ENCODE peak calls at places on chromosomes 7 and 10, in ten cellular contexts. B is activated CD8-positive, alpha-beta T cell treated with anti-CD3 and anti-CD28 coated beads, Interleukin-2, amount 10 ng/mL, durations not matched to agents 7 days and 5 days; K is NCI-H2081; L is kidney tubule cell; T is IMR-90; F is NCI-H1417; X is T-helper 9 cell; Q is endothelial cell; W is DND-41; N is NCI-H748 treated with DMSO at 0.1 percent for 48 hours. Y is an unnamed sample.

GRCh38 chr10:80539421-80539999 is 1.8 kb downstream of the SH2D4B start:
- DNase-seq in W (no peak), L (no peak), X (no peak), Q (no peak), F (peak), K (no peak), N (no peak), T (no peak), B (no peak), Y (peak)

GRCh38 chr10:88332526-88333265 is 250.4 kb downstream of the RNLS start:
- DNase-seq in W (no peak), T (no peak), L (no peak), X (no peak), K (no peak), F (no peak), Q (no peak), B (no peak), N (no peak), Y (no peak)

GRCh38 chr7:104231054-104232046 is 23.5 kb upstream of the ORC5 start:
- DNase-seq in X (peak), N (no peak), K (peak), B (peak), T (peak), L (peak), W (peak), Q (peak), F (peak), Y (no peak)

GRCh38 chr10:73875139-73875475 is 752 bp upstream of the CAMK2G start:
- DNase-seq in F (no peak), N (no peak), K (no peak), T (no peak), X (no peak), W (peak), Q (no peak), L (no peak), B (peak), Y (no peak)

GRCh38 chr10:89425000-89425399 is 10.6 kb downstream of the IFIT5 start:
- DNase-seq in X (no peak), T (no peak), K (no peak), B (no peak), N (no peak), L (peak), F (no peak), W (no peak), Q (no peak), Y (no peak)

GRCh38 chr7:147188485-147188884 is 1071.9 kb downstream of the CNTNAP2 start:
- DNase-seq in L (no peak), F (no peak), Q (no peak), T (no peak), B (no peak), X (no peak), N (no peak), W (no peak), K (no peak), Y (no peak)

GRCh38 chr7:150919160-150919559 is 59.0 kb downstream of the KCNH2 start:
- DNase-seq in X (no peak), Q (no peak), W (no peak), T (no peak), L (no peak), F (no peak), K (no peak), B (no peak), N (no peak), Y (no peak)

GRCh38 chr7:105916603-105917002 is 40.2 kb upstream of the ATXN7L1 start:
- DNase-seq in B (no peak), F (no peak), L (no peak), T (peak), N (no peak), K (no peak), Q (no peak), W (no peak), X (no peak), Y (no peak)

GRCh38 chr7:120583835-120584586 is 273.9 kb downstream of the TSPAN12 start:
- DNase-seq in B (no peak), X (no peak), Q (no peak), L (peak), F (no peak), T (peak), W (no peak), K (no peak), N (no peak), Y (no peak)

GRCh38 chr7:1695800-1696454 is 25.9 kb downstream of the ELFN1 start:
- DNase-seq in X (no peak), F (no peak), N (no peak), L (no peak), K (no peak), T (no peak), Q (no peak), B (no peak), W (no peak), Y (no peak)

GRCh38 chr10:23404461-23404980 is 34.4 kb upstream of the OTUD1 start:
- DNase-seq in F (no peak), T (peak), K (no peak), X (no peak), L (no peak), W (no peak), Q (no peak), N (no peak), B (no peak), Y (no peak)

GRCh38 chr10:108566216-108567107 is 1356.8 kb downstream of the XPNPEP1 start:
- DNase-seq in B (no peak), X (no peak), Q (no peak), K (no peak), L (no peak), F (no peak), N (no peak), T (no peak), W (no peak), Y (no peak)

GRCh38 chr7:34060548-34060947 is 155.2 kb downstream of the BMPER start:
- DNase-seq in Q (no peak), T (peak), F (no peak), N (no peak), L (peak), W (no peak), X (no peak), B (no peak), K (no peak), Y (no peak)

GRCh38 chr7:53811555-53812079 is 730.6 kb upstream of the VSTM2A start:
- DNase-seq in F (peak), X (no peak), T (no peak), W (no peak), Q (no peak), K (peak), N (no peak), B (no peak), L (no peak), Y (peak)

GRCh38 chr10:119221201-119221600 is 13.8 kb downstream of the GRK5 start:
- DNase-seq in Q (no peak), L (no peak), K (no peak), N (no peak), W (no peak), T (peak), B (no peak), F (no peak), X (no peak), Y (no peak)

GRCh38 chr7:7816084-7816483 is 97.7 kb upstream of the RPA3 start:
- DNase-seq in K (no peak), L (no peak), B (peak), T (no peak), X (no peak), Q (no peak), F (no peak), N (no peak), W (no peak), Y (no peak)

GRCh38 chr10:116044722-116045374 is 228.2 kb downstream of the GFRA1 start:
- DNase-seq in K (no peak), X (no peak), W (no peak), F (no peak), L (peak), B (no peak), Q (no peak), N (no peak), T (no peak), Y (no peak)

GRCh38 chr10:96608815-96609214 is 22.0 kb upstream of the TM9SF3 start:
- DNase-seq in T (no peak), X (no peak), W (no peak), K (no peak), L (no peak), Q (no peak), B (no peak), F (no peak), N (no peak), Y (no peak)

GRCh38 chr7:112182749-112183148 is 23.4 kb downstream of the DOCK4 start:
- DNase-seq in B (no peak), X (no peak), N (no peak), L (peak), K (no peak), W (no peak), Q (no peak), F (no peak), T (no peak), Y (no peak)

GRCh38 chr7:153130052-153130451 is 370.5 kb downstream of the ACTR3B start:
- DNase-seq in Q (no peak), X (no peak), B (no peak), N (no peak), F (no peak), L (no peak), W (no peak), K (no peak), T (no peak), Y (no peak)

GRCh38 chr7:50292763-50293162 is 11.8 kb upstream of the IKZF1 start:
- DNase-seq in F (no peak), X (no peak), W (no peak), N (no peak), L (no peak), B (no peak), K (no peak), Q (no peak), T (no peak), Y (no peak)

GRCh38 chr7:159177270-159178036 is 32.8 kb upstream of the VIPR2 start:
- DNase-seq in F (no peak), X (no peak), N (no peak), W (no peak), L (no peak), T (no peak), Q (no peak), B (no peak), K (no peak), Y (no peak)

GRCh38 chr7:40133561-40134427 is 628 bp downstream of the MPLKIP start:
- DNase-seq in L (peak), X (no peak), N (peak), B (peak), Q (peak), T (peak), W (no peak), F (no peak), K (no peak), Y (no peak)

GRCh38 chr10:44774676-44775401 is 136.3 kb upstream of the TMEM72 start:
- DNase-seq in B (no peak), N (no peak), X (no peak), Q (no peak), T (peak), K (no peak), L (no peak), F (no peak), W (no peak), Y (no peak)

GRCh38 chr10:79407397-79407796 is 38.0 kb downstream of the ZCCHC24 start:
- DNase-seq in L (no peak), N (no peak), Q (no peak), T (no peak), K (no peak), F (no peak), B (no peak), X (no peak), W (no peak), Y (no peak)

GRCh38 chr7:95421847-95422444 is 12.9 kb downstream of the PON2 start:
- DNase-seq in T (peak), L (no peak), K (no peak), B (no peak), F (no peak), Q (no peak), X (no peak), N (no peak), W (no peak), Y (no peak)

GRCh38 chr10:47030191-47030698 is 119.0 kb downstream of the PTPN20 start:
- DNase-seq in Q (no peak), F (no peak), L (no peak), W (no peak), N (no peak), K (no peak), B (no peak), T (no peak), X (no peak), Y (no peak)

GRCh38 chr7:1325646-1326510 is 93.2 kb downstream of the UNCX start:
- DNase-seq in T (no peak), F (no peak), X (no peak), Q (no peak), N (no peak), K (no peak), L (no peak), W (no peak), B (no peak), Y (no peak)

GRCh38 chr7:94129443-94130140 is 125.4 kb upstream of the BET1 start:
- DNase-seq in K (no peak), X (no peak), T (peak), N (no peak), Q (no peak), W (no peak), F (no peak), B (no peak), L (peak), Y (no peak)

GRCh38 chr7:42125321-42125720 is 111.7 kb downstream of the GLI3 start:
- DNase-seq in B (no peak), Q (no peak), N (no peak), W (no peak), X (no peak), K (no peak), L (no peak), T (no peak), F (no peak), Y (no peak)

GRCh38 chr10:61438141-61438984 is 14.8 kb downstream of the TMEM26 start:
- DNase-seq in T (peak), B (no peak), X (no peak), K (no peak), N (no peak), W (no peak), F (no peak), L (no peak), Q (no peak), Y (no peak)

GRCh38 chr10:46318808-46319207 is 32.0 kb downstream of the ANTXRL start:
- DNase-seq in K (no peak), W (no peak), N (no peak), F (peak), B (no peak), Q (no peak), L (no peak), T (no peak), X (no peak), Y (no peak)

GRCh38 chr7:138519061-138519798 is 59.2 kb downstream of the TRIM24 start:
- DNase-seq in N (peak), T (no peak), X (no peak), F (no peak), K (no peak), W (no peak), Q (no peak), B (no peak), L (no peak), Y (no peak)